ENCODE peak calls at places on chromosomes 4 and X, in seven cellular contexts. O, I, L, E, C, Y and B are unnamed samples. For H3K36me3, the result is how much of the 10 kb centered on the place peaks cover.

GRCh38 chr4:76620723-76621463 is 185.9 kb downstream of the SHROOM3 start:
- DNase-seq in O (no peak), Y (no peak), E (no peak), L (no peak), I (no peak), C (no peak), B (no peak)

GRCh38 chr4:127685292-127685691 is 44.9 kb upstream of the SLC25A31 start:
- DNase-seq in O (no peak), L (peak), C (peak), I (no peak), E (peak), Y (peak), B (no peak)

GRCh38 chr4:151676301-151676700 is 84.5 kb downstream of the GATB start:
- DNase-seq in L (peak), E (peak), Y (peak), I (no peak), C (peak), O (no peak), B (peak)

GRCh38 chrX:143634701-143635442 is 1.0 kb downstream of the SLITRK4 start:
- DNase-seq in C (no peak), Y (no peak), L (no peak), E (no peak), I (peak), O (no peak), B (no peak)

GRCh38 chr4:20629180-20630115 is 70.8 kb upstream of the PACRGL start:
- DNase-seq in I (no peak), C (no peak), L (no peak), Y (no peak), E (no peak), O (no peak), B (no peak)

GRCh38 chr4:67713531-67714247 is 12.7 kb upstream of the UBA6 start:
- DNase-seq in C (no peak), I (no peak), Y (peak), E (peak), O (no peak), L (peak), B (peak)

GRCh38 chrX:15674514-15674898 is 9.9 kb upstream of the CLTRN start:
- DNase-seq in I (peak), C (peak), E (no peak), L (no peak), Y (peak), O (no peak), B (peak)

GRCh38 chrX:131704136-131704695 is 160.3 kb downstream of the OR13H1 start:
- DNase-seq in E (peak), L (no peak), O (no peak), I (no peak), C (no peak), Y (peak), B (peak)

GRCh38 chrX:123481908-123482873 is 250.7 kb downstream of the THOC2 start:
- DNase-seq in Y (no peak), L (no peak), C (no peak), E (peak), I (peak), O (no peak), B (no peak)

GRCh38 chr4:74875451-74875850 is 57.5 kb upstream of the PARM1 start:
- DNase-seq in O (no peak), Y (no peak), C (no peak), E (no peak), L (no peak), I (no peak), B (no peak)

GRCh38 chr4:88211473-88212252 is 53.2 kb upstream of the ABCG2 start:
- DNase-seq in O (peak), I (peak), L (peak), C (peak), E (peak), Y (peak), B (peak)

GRCh38 chr4:5338511-5338910 is 287.2 kb downstream of the STK32B start:
- DNase-seq in C (no peak), Y (no peak), O (no peak), E (no peak), I (no peak), L (no peak), B (no peak)

GRCh38 chrX:6694977-6695376 is 160.1 kb upstream of the VCX3A start:
- DNase-seq in E (no peak), C (no peak), O (no peak), I (no peak), L (no peak), Y (no peak), B (no peak)

GRCh38 chrX:85379174-85379907 is at the start of gene POF1B:
- DNase-seq in C (no peak), L (no peak), O (no peak), I (no peak), E (no peak), Y (peak), B (peak)

GRCh38 chr4:46124773-46125172 is 919 bp upstream of the GABRG1 start:
- DNase-seq in C (no peak), L (no peak), Y (no peak), O (no peak), I (peak), E (no peak), B (no peak)

GRCh38 chrX:7146026-7146702 is 1.3 kb upstream of the STS start:
- DNase-seq in C (no peak), O (no peak), Y (no peak), I (no peak), L (no peak), E (no peak), B (no peak)

GRCh38 chr4:108398836-108399235 is 221.5 kb upstream of the RPL34 start:
- DNase-seq in L (no peak), O (no peak), I (no peak), Y (no peak), E (no peak), C (no peak), B (no peak)

GRCh38 chr4:1200425-1201035 is 28.1 kb upstream of the SPON2 start:
- DNase-seq in C (no peak), E (peak), Y (no peak), I (no peak), L (no peak), O (peak), B (no peak)

GRCh38 chrX:118550792-118551191 is 55.2 kb downstream of the DOCK11 start:
- DNase-seq in Y (peak), I (no peak), O (no peak), L (no peak), E (peak), C (no peak), B (peak)

DNA sequence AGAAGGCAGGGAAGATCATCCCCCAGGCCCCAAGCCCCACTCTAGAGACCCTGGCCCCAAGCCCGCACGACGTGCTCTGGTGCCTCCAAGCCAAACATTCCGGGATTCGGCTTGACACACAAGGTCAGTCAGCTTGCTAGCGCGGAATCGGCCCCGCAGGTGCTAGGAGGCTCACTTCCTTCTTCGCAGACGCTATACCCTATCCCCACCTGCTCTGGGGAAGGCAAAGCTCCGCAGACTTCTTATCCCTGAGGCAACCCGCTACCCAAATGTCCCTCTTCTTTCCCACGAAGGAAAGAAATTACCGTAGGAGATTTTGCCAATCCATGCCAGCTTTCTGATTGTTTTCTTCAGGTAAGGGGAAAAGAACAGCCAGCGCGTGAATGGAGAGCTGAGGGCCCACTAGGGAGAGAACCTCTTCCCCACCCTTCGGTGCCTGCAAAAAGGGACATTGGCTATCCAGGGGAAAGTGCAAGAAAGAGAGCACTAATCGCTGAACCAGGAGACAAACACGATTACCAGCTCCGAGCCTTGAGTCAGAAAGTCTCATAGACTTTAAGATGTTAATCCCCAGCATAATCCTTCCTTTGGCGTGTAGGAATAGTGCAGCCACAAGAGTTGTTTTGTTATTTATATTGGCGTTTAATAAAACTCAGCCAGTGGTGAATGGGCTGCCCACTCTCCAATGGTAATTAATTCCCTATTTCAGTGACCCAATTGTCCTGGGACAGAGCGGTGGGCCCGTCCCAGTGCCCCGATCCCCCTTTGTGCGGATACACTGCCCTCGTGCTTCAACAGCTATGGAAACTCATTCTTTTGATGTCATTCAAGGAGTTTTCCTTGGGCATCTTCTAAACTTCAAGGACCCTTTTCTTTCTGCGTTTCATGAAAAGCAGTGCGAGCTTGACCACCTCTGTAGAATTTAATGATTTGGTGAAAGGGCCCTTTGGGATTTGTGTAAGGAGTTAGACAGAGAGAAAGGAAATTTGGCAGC is 5.4 kb upstream of the NEUROG2 start:
- DNase-seq in O (no peak), C (no peak), I (peak), L (no peak), Y (no peak), E (no peak), B (no peak)
- TF ChIP-seq EZH2 in O (no peak), C (no peak), I (no peak), L (peak), Y (peak), E (peak), B (no peak)

GRCh38 chrX:145563159-145563558 is 254.5 kb upstream of the SLITRK2 start:
- DNase-seq in C (no peak), Y (no peak), E (no peak), I (no peak), L (no peak), O (no peak), B (no peak)
- H3K4me2 ChIP-seq in C (no peak), Y (no peak), E (no peak), I (no peak), L (no peak), O (no peak), B (no peak)

DNA sequence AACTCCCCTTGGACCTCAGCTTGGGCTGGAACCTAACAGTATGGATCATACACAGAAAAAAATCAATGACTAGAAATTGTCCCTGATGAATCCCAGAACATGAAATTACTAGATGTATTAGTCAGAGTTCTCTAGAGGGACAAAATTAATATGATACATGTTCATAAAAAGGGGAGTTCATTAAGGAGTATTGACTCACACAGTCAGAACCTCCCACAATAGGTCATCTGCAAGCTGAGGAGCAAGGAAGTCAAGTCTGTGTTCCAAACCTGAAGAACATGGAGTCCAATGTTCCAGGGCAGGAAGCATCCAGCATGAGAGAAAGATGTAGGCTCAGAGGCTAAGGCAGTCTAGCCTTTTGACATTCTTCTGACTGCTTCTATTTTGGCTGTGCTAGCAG is 46.5 kb upstream of the KCTD8 start:
- DNase-seq in C (no peak), I (no peak), E (no peak), L (no peak), Y (peak), O (no peak), B (no peak)
- H3K36me3 ChIP-seq in C (under half), I (under half), E (under half), L (under half), Y (under half), O (under half), B (under half)

DNA sequence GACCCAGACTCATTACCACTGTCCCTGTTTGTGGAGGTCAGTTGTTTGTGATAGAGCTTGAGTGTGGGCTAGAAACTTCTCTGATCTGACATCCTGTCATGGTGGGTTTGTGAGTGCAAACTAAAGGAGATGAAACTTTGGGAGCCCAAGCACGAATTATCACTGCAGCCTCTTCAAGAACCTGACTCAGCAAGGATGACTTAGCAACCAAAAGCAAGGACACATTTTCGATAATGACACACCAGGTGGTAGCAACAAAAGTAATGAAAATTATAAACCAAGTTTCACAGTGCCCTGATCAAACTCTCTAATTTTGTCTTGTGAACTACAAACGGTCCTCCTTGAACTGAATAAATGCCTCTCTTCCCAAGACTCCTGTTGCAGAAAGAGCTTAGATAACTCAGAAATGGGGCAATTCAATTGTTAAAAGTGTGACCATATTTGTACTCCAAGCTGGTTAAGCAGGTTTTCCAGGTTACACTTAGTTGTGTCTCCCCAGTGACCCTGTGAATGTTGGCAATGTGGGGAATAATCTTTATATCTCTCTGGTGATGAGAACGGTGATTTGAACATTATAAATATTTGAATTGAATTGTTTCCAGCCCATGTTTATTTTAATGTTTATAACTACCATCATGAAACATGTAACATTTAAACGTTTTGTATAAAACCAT is 52.6 kb upstream of the ATP8A1 start:
- DNase-seq in O (no peak), C (no peak), E (no peak), Y (no peak), I (no peak), L (no peak), B (peak)
- TF ChIP-seq EZH2 in O (no peak), C (no peak), E (no peak), Y (no peak), I (no peak), L (no peak), B (no peak)